ENCODE peak calls at places on chromosomes 11 and 22, in four cellular contexts. M is GM23338, B is keratinocyte, S is PC-3. O is an unnamed sample. For H3K4me1, the result is how much of the 10 kb centered on the place peaks cover.

GRCh38 chr22:44664149-44664548 is 37.9 kb upstream of the PRR5 start:
- DNase-seq in M (no peak), S (no peak), B (no peak), O (no peak)

GRCh38 chr11:126355324-126355925 is at the start of gene ST3GAL4:
- DNase-seq in M (peak), B (no peak), S (peak), O (peak)

GRCh38 chr11:110147965-110148709 is 54.9 kb downstream of the ZC3H12C start:
- DNase-seq in M (no peak), S (peak), B (no peak), O (peak)

GRCh38 chr11:120748485-120748814 is 236.9 kb downstream of the GRIK4 start:
- DNase-seq in S (no peak), M (no peak), B (no peak), O (no peak)

GRCh38 chr22:42685941-42686666 is 34.6 kb downstream of the A4GALT start:
- DNase-seq in B (no peak), S (no peak), M (peak), O (no peak)

GRCh38 chr11:112425121-112425520 is 164.5 kb upstream of the PLET1 start:
- DNase-seq in S (peak), M (no peak), B (no peak), O (no peak)

GRCh38 chr22:49260681-49261580 is 566.7 kb downstream of the BRD1 start:
- DNase-seq in S (no peak), M (no peak), B (no peak), O (no peak)

GRCh38 chr11:42555197-42555596 is 756.6 kb upstream of the API5 start:
- DNase-seq in B (no peak), S (no peak), M (no peak), O (no peak)

GRCh38 chr11:35142481-35143207 is 3.7 kb downstream of the CD44 start:
- DNase-seq in B (no peak), S (peak), M (peak), O (peak)

GRCh38 chr11:133515075-133515474 is 17.2 kb downstream of the OPCML start:
- DNase-seq in B (no peak), M (no peak), S (no peak), O (no peak)

GRCh38 chr11:120562806-120563425 is 51.4 kb downstream of the GRIK4 start:
- DNase-seq in B (no peak), M (no peak), S (no peak), O (peak)

GRCh38 chr11:57566564-57567209 is 785 bp downstream of the UBE2L6 start:
- DNase-seq in B (no peak), S (no peak), M (no peak), O (peak)
- H3K4me3 ChIP-seq in B (peak), S (peak), M (peak), O (peak)

DNA sequence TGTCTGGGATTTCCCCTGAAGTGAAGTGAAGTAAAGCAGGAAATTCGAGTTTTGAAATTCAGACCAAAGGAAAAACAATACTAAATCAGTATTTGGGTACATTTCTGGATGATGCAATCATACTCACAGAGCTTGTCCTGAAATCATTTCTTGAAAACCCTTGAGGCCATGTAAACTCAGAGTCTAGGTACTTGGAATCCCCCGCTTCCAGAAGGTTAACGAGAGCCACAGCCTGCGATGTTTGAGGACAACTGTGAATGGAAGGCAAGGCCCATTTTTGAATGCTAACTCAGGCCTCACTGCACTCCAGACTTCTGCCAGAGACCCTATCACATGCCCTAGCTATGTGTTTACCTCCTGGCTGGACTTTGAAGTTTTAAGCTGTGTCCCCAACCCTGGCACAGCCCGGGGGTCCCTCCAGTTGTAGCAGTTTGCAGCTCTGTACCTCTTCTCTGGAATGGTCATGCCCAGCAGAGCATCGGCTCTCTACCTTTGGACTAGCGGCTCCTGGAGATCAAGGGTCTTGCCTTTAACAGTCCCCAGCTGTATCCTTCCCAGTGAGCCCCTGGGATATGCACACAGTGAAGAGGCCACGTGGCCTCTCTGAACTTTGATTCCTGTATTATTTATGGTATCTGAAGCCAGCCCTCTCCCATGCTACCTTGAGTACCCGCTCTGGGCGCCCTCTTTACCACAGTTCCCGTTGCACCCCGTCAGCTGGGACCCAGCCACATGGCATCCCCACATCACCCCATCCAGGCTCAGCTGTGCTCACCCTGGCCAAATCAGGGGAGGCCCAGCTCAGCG is 5.6 kb upstream of the FTH1 start:
- DNase-seq in B (no peak), M (no peak), S (peak), O (peak)
- H3K4me1 ChIP-seq in B (half or more), M (under half), S (half or more), O (under half)

GRCh38 chr11:101775033-101775432 is 139.8 kb upstream of the CEP126 start:
- DNase-seq in B (no peak), S (peak), M (no peak), O (no peak)
- H2AFZ ChIP-seq in B (no peak), S (peak), M (no peak), O (no peak)

DNA sequence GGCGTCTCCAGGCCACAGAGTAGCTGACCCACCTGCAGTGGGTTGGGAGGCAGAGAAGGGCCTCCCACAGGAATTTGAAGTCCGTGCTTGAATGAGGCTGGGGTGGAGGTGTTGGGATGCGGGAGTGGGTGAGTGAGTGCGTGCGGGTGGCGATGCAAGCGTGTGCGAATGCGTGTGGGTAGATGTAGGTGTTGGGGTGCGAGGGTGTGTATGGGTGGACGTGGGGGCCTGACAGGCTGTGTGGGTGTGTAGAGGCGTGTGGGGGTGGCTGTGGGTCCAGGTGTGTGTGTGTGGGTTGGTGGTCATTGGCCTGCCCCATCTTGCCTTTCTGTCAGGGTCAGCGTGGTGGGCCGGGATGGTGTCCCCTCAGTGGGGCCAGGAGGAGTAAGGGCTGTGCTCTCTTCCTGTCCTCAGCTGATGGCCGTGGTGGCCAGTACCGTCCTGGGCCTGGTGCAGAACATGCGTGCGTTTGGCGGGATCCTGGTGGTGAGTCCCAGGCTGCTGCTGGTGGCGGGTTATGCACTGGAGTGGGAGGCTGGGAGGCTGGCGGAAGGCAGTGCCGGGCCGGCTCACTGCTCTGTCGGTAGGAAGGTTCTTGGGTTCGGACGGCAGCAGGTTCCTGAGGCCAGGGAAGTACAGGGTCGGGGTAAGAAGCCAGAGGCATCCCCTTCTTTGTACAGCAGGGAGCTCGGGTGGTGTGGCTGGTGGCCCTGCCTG is 35.0 kb downstream of the TPCN2 start:
- DNase-seq in M (no peak), S (no peak), B (no peak), O (no peak)
- H3K4me3 ChIP-seq in M (no peak), S (no peak), B (no peak), O (no peak)

DNA sequence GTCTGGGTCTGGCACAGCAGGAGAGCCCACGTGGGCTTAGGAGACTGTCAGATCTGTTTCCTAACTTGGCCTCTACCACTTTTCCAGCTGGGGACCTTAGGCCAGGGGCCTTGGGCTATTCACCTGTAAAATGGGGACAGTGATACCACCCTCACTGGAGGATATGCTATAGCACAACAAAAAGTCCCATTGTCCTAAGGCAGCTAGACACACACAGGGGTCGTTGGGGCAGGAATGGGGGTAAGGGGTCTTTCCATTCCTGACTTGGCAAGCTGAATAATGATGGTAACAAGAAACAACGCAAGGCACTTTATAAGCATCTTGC is 2.6 kb upstream of the SH3BP1 start:
- DNase-seq in M (no peak), B (no peak), S (no peak), O (no peak)
- H3K4me1 ChIP-seq in M (under half), B (under half), S (under half), O (under half)

DNA sequence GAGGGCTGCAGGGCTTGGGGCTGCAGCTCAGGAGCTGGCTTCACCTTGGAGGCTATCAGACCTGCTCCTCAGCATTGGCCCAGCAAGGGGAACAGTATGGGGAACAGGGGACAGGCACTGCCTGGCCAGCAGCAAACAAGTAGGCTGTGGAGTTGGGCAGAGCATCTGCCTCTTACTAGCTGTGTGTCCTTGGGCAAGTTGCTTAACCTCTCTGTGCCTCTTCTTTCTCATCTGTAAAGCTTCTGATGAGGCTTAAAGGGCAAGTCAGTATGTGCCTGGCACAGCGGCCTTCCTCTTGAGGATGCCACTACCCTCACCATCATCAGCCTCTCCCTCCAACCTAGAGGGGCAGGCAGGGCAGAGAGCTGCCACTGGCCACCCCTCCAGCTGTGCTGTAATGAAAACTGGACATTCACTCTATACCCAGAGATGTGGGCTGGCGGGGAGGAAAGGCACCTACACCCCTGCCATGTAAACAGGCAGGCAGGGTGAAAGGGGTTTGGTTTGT is 7.5 kb upstream of the CDKN1C start:
- DNase-seq in M (no peak), B (no peak), S (no peak), O (no peak)
- H2AFZ ChIP-seq in M (peak), B (no peak), S (peak), O (peak)

DNA sequence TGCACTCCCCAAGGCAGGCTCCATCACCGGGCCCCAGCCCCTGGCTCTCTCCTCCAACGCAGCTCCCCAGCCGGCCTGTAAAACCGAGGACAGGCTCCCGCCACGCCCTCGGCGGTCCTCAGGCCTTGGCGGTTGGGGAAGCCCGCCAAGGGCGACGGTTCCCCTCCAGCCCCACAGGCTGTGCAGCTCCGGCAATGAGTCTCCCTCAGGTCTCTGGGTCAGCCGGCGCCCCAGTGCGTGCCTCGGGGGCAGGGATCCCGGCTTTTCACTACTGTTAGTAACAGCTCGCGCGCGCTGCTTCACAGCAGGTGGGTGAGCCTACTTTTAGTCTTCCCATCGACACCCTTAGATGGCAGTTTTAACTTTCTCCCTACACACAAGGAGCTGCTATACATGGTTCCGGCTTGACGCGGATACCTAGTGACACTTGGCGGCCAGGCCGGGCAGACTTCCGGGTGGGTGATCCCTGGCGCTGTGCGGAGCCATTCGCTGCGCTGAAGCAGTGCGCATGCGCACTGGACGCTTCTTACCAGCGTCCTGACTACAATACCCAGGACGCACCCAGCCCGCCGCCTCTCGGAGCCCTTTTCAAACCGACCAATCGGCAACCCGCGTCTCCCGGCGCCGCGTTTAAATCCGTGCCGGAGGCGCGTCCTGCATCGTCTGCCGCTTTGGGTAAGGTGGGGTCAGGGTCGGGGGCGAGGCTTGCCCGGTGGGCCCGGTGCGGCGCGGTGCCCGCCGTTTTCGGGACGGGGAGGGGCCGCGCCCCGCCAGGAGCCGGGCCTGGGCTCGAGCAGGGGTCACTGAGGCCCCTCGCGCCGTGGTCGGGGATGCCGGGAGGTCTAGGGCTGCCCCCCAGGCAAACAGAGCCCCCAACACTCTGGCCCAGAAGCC is at the start of gene GTSE1:
- DNase-seq in B (peak), M (peak), S (peak), O (peak)
- H3K4me3 ChIP-seq in B (peak), M (peak), S (peak), O (peak)